ENCODE peak calls at places on chromosomes 7 and 10, in eight cellular contexts. I is sigmoid colon, V is HCT116, H is spleen, U is IMR-90, R is Peyer's patch, N is A549, B is body of pancreas. L is an unnamed sample.
A peak's percentile ranks its signal among the peaks of the same experiment; 100 is the strongest.

GRCh38 chr10:15558136-15558535 is 161.6 kb downstream of the ITGA8 start:
- DNase-seq in B (no peak), R (no peak), V (no peak), H (no peak), I (no peak), N (no peak), U (peak; percentile 69), L (no peak)

GRCh38 chr7:157923903-157924630 is 587.3 kb downstream of the DNAJB6 start:
- DNase-seq in H (no peak), V (no peak), B (no peak), R (no peak), U (no peak), I (no peak), N (no peak), L (no peak)

GRCh38 chr7:22111661-22112060 is 166.0 kb upstream of the CDCA7L start:
- DNase-seq in R (no peak), H (no peak), U (no peak), N (no peak), I (no peak), V (no peak), B (no peak), L (no peak)

GRCh38 chr7:120353171-120353570 is 80.2 kb downstream of the KCND2 start:
- DNase-seq in N (no peak), U (no peak), R (no peak), V (no peak), I (no peak), H (no peak), B (no peak), L (no peak)

GRCh38 chr10:99945286-99945685 is 64.5 kb downstream of the DNMBP start:
- DNase-seq in V (no peak), B (peak; percentile 92), R (no peak), I (peak; percentile 78), H (no peak), U (peak; percentile 93), N (peak; percentile 60), L (peak; percentile 69)

GRCh38 chr10:55820478-55820877 is 540.6 kb downstream of the ZWINT start:
- DNase-seq in R (no peak), I (no peak), V (no peak), B (no peak), H (no peak), U (no peak), N (no peak), L (no peak)

GRCh38 chr7:35286986-35287385 is 33.1 kb upstream of the TBX20 start:
- DNase-seq in N (no peak), H (no peak), V (no peak), U (no peak), B (no peak), I (no peak), R (no peak), L (no peak)

GRCh38 chr7:33981686-33982424 is 76.5 kb downstream of the BMPER start:
- DNase-seq in N (no peak), U (peak; percentile 57), V (no peak), I (no peak), R (no peak), B (no peak), H (no peak), L (no peak)

GRCh38 chr10:79055100-79055782 is 13.5 kb upstream of the ZMIZ1 start:
- DNase-seq in I (peak; percentile 21), B (no peak), V (no peak), U (no peak), H (peak; percentile 23), N (no peak), R (peak; percentile 21), L (no peak)

GRCh38 chr7:50718311-50718710 is 64.4 kb downstream of the GRB10 start:
- DNase-seq in U (no peak), R (no peak), B (no peak), V (no peak), H (no peak), I (no peak), N (no peak), L (no peak)

GRCh38 chr10:32166365-32166764 is 110.1 kb upstream of the KIF5B start:
- DNase-seq in H (no peak), B (no peak), V (no peak), N (no peak), U (no peak), R (no peak), I (no peak), L (no peak)

GRCh38 chr7:30896041-30896440 is 15.6 kb upstream of the AQP1 start:
- DNase-seq in H (no peak), I (no peak), R (no peak), U (no peak), V (no peak), N (no peak), B (peak; percentile 72), L (no peak)

DNA sequence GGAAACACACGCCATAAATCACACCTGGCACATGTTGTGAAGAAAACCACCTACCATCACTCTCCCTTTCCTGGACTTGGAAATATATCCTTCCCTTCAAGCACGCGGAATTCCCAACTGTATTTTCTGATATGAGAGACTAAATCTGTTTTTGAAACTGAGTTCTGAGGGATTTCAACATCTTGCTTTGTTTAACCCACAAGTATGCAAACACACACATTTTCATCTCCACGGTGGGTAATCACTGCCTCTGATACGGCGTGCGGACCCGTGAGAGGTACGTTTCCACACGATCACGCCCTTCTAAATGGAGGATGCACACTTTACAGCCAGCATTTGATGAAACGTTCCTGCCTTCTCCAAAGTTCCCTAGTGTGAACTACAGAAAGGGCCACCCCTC is 83.4 kb downstream of the ZRANB1 start:
- DNase-seq in V (no peak), R (no peak), U (peak; percentile 69), B (no peak), I (no peak), N (no peak), H (no peak), L (no peak)
- H3K27ac ChIP-seq in V (no peak overlapping the region), R (no peak overlapping the region), U (peak overlapping the region; percentile 25), B (no peak overlapping the region), I (no peak overlapping the region), N (no peak overlapping the region), H (no peak overlapping the region), L (no peak overlapping the region)

GRCh38 chr10:104301907-104302690 is 33.1 kb downstream of the GSTO2 start:
- DNase-seq in U (peak; percentile 40), R (no peak), N (no peak), B (no peak), I (no peak), V (no peak), H (no peak), L (no peak)

GRCh38 chr10:104297697-104298660 is 29.0 kb downstream of the GSTO2 start:
- DNase-seq in I (no peak), U (peak; percentile 89), R (no peak), B (no peak), N (no peak), H (no peak), V (no peak), L (no peak)

GRCh38 chr10:104300736-104301292 is 31.8 kb downstream of the GSTO2 start:
- DNase-seq in N (peak; percentile 59), U (peak; percentile 99), R (no peak), V (no peak), I (peak; percentile 91), H (no peak), B (peak; percentile 81), L (peak; percentile 70)

GRCh38 chr10:104299031-104299904 is 30.3 kb downstream of the GSTO2 start:
- DNase-seq in H (no peak), N (no peak), B (no peak), U (peak; percentile 94), V (no peak), I (no peak), R (no peak), L (peak; percentile 33)

GRCh38 chr10:104300002-104300735 is 31.2 kb downstream of the GSTO2 start:
- DNase-seq in U (peak; percentile 100), H (no peak), N (peak; percentile 24), R (no peak), I (peak; percentile 88), B (peak; percentile 25), V (no peak), L (peak; percentile 77)
- TF ChIP-seq POLR2A in U (peak; percentile 83), H (no peak), N (no peak), R (no peak), I (no peak), B (no peak), V (no peak), L (no peak)

GRCh38 chr7:17131060-17131345 is 167.4 kb upstream of the AHR start:
- DNase-seq in R (no peak), U (peak; percentile 31), H (no peak), V (no peak), B (no peak), I (no peak), N (peak; percentile 19), L (no peak)

GRCh38 chr7:17129218-17129617 is 169.2 kb upstream of the AHR start:
- DNase-seq in N (no peak), H (no peak), B (no peak), V (no peak), R (no peak), I (no peak), U (no peak), L (no peak)

GRCh38 chr7:17132726-17133125 is 165.7 kb upstream of the AHR start:
- DNase-seq in R (no peak), B (no peak), N (no peak), I (no peak), V (no peak), U (no peak), H (no peak), L (no peak)

GRCh38 chr7:17131983-17132655 is 166.3 kb upstream of the AHR start:
- DNase-seq in U (no peak), B (no peak), R (no peak), V (no peak), N (no peak), H (no peak), I (no peak), L (no peak)

DNA sequence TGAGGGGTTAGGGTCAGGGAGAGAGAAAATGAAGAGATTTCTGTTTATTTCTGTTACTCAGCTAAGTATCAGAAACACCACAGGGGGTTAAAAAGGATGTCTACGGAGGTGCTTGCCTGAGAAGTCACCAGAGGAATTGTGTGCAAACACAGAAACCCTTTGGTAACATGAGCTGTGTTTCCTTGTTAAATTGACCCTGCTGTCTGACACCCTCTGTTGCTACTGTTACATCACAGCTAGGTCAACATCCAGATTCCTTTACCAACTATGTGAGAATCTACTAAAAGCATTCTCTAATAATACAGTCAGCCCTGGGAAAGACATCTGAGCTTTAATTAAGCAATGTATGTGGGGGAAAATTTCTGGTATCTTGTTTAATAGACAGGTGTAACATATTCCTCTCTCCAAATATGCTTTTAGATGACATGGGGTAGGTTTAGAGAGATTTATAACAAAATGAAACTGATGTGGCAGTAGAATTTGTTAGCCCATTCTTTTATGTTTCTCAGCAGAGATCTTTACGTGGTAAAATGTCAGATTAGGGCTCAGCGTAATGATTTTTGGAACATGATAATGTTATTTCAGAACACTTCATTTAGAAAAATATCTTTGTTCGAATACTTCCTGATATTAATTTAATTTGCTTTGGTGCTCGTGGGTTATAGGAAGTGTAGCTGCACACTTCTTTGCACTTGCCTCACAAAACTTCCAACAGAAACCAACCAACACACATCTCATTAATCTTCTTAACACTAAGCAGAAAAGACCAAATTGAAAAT is 168.0 kb upstream of the AHR start:
- DNase-seq in V (peak; percentile 13), N (peak; percentile 95), R (no peak), B (peak; percentile 44), U (peak; percentile 90), I (no peak), H (no peak), L (no peak)
- H3K27ac ChIP-seq in V (no peak overlapping the region), N (peak overlapping the region; percentile 71), R (no peak overlapping the region), B (peak overlapping the region; percentile 0), U (no peak overlapping the region), I (peak overlapping the region; percentile 59), H (no peak overlapping the region), L (no peak overlapping the region)

DNA sequence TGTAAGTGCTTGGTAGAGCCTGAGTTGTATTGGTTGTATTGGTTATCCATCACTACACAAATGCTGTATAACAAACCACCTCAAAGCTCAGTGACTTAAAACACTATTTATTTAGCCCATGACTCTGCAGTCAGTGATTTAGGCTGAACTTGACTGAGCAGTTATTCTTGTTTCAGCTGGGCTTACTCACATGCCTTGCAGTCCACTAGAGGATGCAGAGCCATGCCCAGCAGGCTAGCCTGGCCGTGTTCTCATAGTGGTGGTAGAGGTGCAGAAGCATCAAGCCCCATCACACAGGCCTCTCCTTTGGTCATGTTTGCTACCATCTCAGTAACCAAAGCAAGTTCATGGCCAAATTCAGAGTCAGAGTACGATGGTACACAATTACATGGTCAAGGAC is 43.9 kb downstream of the LUC7L2 start:
- DNase-seq in V (no peak), U (no peak), N (no peak), R (no peak), I (no peak), B (no peak), H (no peak), L (no peak)
- TF ChIP-seq POLR2A in V (no peak), U (no peak), N (no peak), R (no peak), I (no peak), B (no peak), H (no peak), L (no peak)